ENCODE peak calls at places on chromosomes 16 and 17, in four cellular contexts. X is K562, P is transverse colon, L is breast epithelium. J is an unnamed sample.

GRCh38 chr16:59535298-59535697 is 801.2 kb upstream of the GOT2 start:
- DNase-seq in L (no peak), X (no peak), P (no peak), J (no peak)

GRCh38 chr17:16314189-16314588 is 39.1 kb downstream of the CENPV start:
- DNase-seq in X (no peak), P (no peak), L (no peak), J (no peak)

GRCh38 chr16:46607529-46607928 is 13.7 kb downstream of the SHCBP1 start:
- DNase-seq in X (peak; percentile 28), L (no peak), P (no peak), J (no peak)

GRCh38 chr17:42456223-42457106 is 2.2 kb upstream of the ATP6V0A1 start:
- DNase-seq in P (no peak), X (peak; percentile 62), L (no peak), J (no peak)

GRCh38 chr16:4972938-4973587 is 14.9 kb downstream of the SEC14L5 start:
- DNase-seq in X (no peak), P (no peak), L (no peak), J (no peak)

GRCh38 chr17:15942207-15942833 is 2.6 kb upstream of the ADORA2B start:
- DNase-seq in X (no peak), L (no peak), P (no peak), J (no peak)

GRCh38 chr16:79613009-79613408 is 12.5 kb upstream of the MAF start:
- DNase-seq in X (no peak), L (no peak), P (no peak), J (no peak)

GRCh38 chr16:87582221-87582965 is 19.9 kb upstream of the JPH3 start:
- DNase-seq in L (peak; percentile 25), X (no peak), P (peak; percentile 21), J (no peak)

DNA sequence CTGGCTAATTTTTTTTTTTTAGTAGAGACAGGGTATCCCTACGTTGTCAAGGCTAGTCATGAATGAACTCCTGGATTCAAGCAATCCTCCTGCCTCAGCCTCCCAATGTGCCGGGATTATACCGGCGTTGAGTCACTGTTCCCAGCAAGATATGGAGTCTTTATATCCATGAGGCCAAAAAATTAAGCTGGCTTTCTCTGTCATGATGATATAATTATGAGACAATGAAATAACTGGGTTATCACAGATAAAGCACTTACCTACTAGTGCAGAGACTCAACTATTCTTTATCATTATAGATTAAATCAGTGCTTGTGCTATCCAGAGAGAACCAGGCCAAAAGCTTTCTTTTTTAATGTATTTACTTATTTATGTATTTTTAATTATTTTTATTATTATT is 36.2 kb downstream of the SMG6 start:
- DNase-seq in L (no peak), X (no peak), P (no peak), J (no peak)
- H3K4me3 ChIP-seq in L (no peak overlapping the region), X (no peak overlapping the region), P (no peak overlapping the region), J (no peak overlapping the region)

GRCh38 chr17:48547839-48548686 is 3.2 kb upstream of the HOXB2 start:
- DNase-seq in P (no peak), X (peak; percentile 67), L (no peak), J (no peak)

GRCh38 chr17:48546187-48546923 is 1.4 kb upstream of the HOXB2 start:
- DNase-seq in X (no peak), L (no peak), P (no peak), J (no peak)

GRCh38 chr17:48548687-48549621 is 4.0 kb upstream of the HOXB2 start:
- DNase-seq in P (no peak), L (no peak), X (no peak), J (no peak)

GRCh38 chr17:48545539-48545938 is 630 bp upstream of the HOXB2 start:
- DNase-seq in X (no peak), P (no peak), L (no peak), J (no peak)

DNA sequence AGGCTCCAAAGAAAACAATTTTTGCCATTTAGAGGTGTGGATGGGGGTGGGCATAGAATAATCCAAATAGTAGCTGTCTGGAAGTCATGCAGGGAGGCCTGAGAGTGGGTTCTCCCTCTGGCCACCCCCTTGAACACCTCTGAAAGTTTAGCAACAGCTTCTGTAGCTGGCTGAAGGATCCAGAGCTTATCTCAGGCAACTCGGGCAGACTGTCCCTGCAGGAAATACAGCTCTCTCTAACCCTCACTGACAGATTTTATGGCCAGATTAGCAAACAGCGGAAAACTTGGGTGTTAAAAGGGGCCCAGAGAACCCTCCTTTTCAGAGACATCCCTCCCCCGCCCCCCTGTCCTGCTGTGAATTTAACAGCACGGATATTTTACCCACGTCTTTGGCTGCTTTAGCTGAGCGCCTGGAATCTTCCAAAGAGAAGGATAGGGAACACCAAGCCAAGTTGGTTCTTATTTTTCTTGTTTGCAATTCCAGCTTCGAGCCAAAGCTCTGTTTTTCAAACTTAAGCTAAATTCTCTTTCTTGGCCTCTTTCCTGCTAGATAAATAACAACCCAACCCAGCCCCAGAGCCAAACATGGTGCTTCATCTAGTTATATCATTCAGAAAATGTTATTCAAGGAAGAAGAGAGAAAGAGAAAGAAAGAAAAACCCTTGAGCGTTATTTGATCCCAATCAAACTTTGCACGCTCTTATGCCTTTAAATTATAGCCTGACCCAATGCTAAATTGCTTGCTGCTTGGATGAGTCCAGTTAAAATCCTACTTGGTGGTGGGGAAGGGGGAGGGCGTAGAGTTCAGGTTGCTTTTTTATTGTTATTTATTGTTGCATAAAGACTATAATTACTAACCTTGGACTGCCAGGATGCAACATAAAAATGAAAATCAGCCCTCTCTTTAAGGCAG is 2.3 kb upstream of the HOXB2 start:
- DNase-seq in L (no peak), X (peak; percentile 58), P (no peak), J (no peak)
- TF ChIP-seq POLR2AphosphoS5 in L (no peak), X (peak; percentile 90), P (peak; percentile 30), J (no peak)

DNA sequence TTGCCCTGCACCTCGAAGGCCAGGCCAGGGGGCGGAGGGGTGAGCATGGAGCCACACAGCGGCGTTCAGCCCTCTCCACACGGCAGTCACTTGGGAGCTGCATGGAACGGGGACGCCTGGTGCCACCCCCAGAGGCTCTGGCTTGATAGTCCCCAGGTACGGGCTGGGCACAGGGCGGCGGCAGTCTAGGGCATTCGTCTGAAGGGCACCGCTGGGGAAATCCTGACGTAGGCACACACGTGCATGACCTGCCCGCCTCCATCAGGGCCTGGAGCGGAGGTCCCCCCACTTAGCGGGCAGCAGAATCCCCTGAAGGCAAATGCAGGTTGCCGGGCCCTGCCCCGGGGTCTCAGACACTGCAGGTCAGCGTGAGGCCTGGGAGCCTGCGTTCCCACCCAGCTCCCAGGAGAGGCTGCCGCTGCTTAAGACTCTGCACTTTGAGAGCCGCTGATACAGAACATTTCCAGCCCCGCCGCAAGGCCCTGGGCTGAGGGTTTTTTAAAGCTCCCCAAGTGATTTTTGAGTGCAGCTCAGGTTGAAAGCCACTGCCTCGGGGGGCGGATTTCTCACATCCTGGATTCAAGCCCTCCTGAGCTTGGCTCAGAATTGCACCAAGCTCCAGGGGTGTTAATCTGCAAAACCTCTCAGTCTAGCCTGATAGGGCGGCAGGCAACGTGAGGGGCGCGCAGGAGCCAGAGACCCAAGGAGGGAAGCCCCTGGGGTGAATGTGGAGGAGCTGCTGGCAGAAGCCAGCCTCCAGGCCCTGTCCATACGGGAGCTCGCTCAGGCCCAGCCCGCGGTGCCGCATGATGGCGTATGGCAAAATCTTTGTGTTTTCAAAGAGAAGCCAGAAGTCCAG is 182.4 kb upstream of the GSE1 start:
- DNase-seq in P (peak; percentile 7), L (no peak), X (no peak), J (no peak)
- H3K27ac ChIP-seq in P (no peak overlapping the region), L (no peak overlapping the region), X (no peak overlapping the region), J (no peak overlapping the region)

DNA sequence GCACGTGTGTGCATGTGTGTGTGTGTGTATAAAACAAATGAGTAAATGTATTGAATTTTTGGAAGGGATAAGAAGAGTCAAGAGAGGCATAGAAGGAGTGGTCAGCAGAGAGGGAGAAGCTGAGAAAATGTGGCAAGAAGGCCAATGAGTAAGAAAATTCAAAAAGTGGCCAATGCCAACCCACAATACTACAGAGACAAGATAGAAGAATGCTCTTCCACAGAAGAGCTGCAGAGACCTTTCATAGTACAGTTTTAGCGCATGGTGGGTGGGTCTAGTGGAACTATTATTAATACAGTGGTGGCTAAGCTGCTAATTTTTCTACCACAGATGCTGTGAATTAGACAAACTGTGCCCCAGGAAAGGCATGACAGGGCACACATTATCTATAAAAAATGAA is 233.5 kb downstream of the NTN1 start:
- DNase-seq in P (no peak), X (no peak), L (no peak), J (no peak)
- H3K4me3 ChIP-seq in P (no peak overlapping the region), X (no peak overlapping the region), L (no peak overlapping the region), J (no peak overlapping the region)

GRCh38 chr16:89490386-89491237 is at the start of gene ANKRD11:
- DNase-seq in P (peak; percentile 99), L (peak; percentile 100), X (peak; percentile 99), J (peak; percentile 100)
- TF ChIP-seq POLR2AphosphoS5 in P (peak; percentile 87), L (peak; percentile 62), X (peak; percentile 79), J (peak; percentile 90)

GRCh38 chr17:32875904-32876413 is 965 bp downstream of the MYO1D start:
- DNase-seq in L (no peak), P (no peak), X (no peak), J (no peak)
- H3K27ac ChIP-seq in L (peak overlapping the region; percentile 100), P (peak overlapping the region; percentile 94), X (peak overlapping the region; percentile 88), J (peak overlapping the region; percentile 85)

GRCh38 chr17:81940538-81941483 is 3.7 kb upstream of the PYCR1 start:
- DNase-seq in L (no peak), X (no peak), P (no peak), J (no peak)

GRCh38 chr17:81939881-81940385 is 2.8 kb upstream of the PYCR1 start:
- DNase-seq in X (no peak), L (no peak), P (no peak), J (no peak)

GRCh38 chr17:81939218-81939617 is 2.1 kb upstream of the PYCR1 start:
- DNase-seq in X (no peak), P (no peak), L (no peak), J (no peak)

GRCh38 chr17:81942167-81942553 is 4.9 kb downstream of the MYADML2 start:
- DNase-seq in P (no peak), X (no peak), L (no peak), J (no peak)

GRCh38 chr17:81941484-81942166 is 4.5 kb upstream of the PYCR1 start:
- DNase-seq in L (no peak), X (no peak), P (no peak), J (no peak)
- H3K4me3 ChIP-seq in L (no peak overlapping the region), X (no peak overlapping the region), P (no peak overlapping the region), J (no peak overlapping the region)

J was measured in esophagus muscularis mucosa.